ENCODE peak calls at places on chromosomes 4 and X, in six cellular contexts. K is Calu3, C is GM13977, E is EL, A is LoVo, U is fibroblast of the aortic adventitia. R is an unnamed sample.

GRCh38 chr4:40576651-40577480 is 52.8 kb downstream of the RBM47 start:
- DNase-seq in A (peak), U (peak), E (peak), K (peak), C (peak), R (peak)

GRCh38 chrX:46485897-46486296 is 59.3 kb downstream of the ZNF674 start:
- DNase-seq in C (no peak), E (no peak), K (no peak), A (no peak), U (no peak), R (no peak)

GRCh38 chrX:355329-356050 is 31.2 kb downstream of the PPP2R3B start:
- DNase-seq in E (no peak), A (no peak), U (no peak), C (no peak), K (no peak), R (no peak)

GRCh38 chr4:60981534-60981933 is 218.6 kb upstream of the ADGRL3 start:
- DNase-seq in E (no peak), U (no peak), C (no peak), K (no peak), A (no peak), R (no peak)

GRCh38 chrX:29470029-29470428 is 745.3 kb upstream of the MAGEB2 start:
- DNase-seq in A (peak), K (no peak), U (peak), E (no peak), C (no peak), R (peak)

GRCh38 chr4:137981277-137981676 is 260.9 kb downstream of the SLC7A11 start:
- DNase-seq in E (peak), A (peak), U (peak), C (no peak), K (no peak), R (peak)

GRCh38 chr4:54036184-54036583 is 28.2 kb downstream of the CHIC2 start:
- DNase-seq in U (no peak), E (no peak), A (no peak), C (no peak), K (no peak), R (no peak)

GRCh38 chr4:137519406-137519805 is 12.9 kb downstream of the PCDH18 start:
- DNase-seq in U (peak), E (peak), K (no peak), A (no peak), C (no peak), R (peak)

GRCh38 chr4:78722320-78722719 is 53.8 kb upstream of the BMP2K start:
- DNase-seq in A (no peak), C (no peak), U (no peak), K (no peak), E (no peak), R (no peak)

GRCh38 chrX:133847595-133847994 is 137.8 kb downstream of the GPC3 start:
- DNase-seq in A (no peak), C (no peak), U (no peak), E (no peak), K (no peak), R (no peak)

GRCh38 chrX:40952855-40953254 is 132.4 kb upstream of the USP9X start:
- DNase-seq in E (peak), K (no peak), C (no peak), U (peak), A (no peak), R (no peak)

GRCh38 chrX:24023972-24024664 is 2.9 kb downstream of the KLHL15 start:
- DNase-seq in E (peak), U (peak), K (no peak), A (no peak), C (no peak), R (no peak)

GRCh38 chrX:104315555-104315954 is 60.8 kb upstream of the ESX1 start:
- DNase-seq in A (no peak), E (peak), U (peak), K (no peak), C (no peak), R (peak)

GRCh38 chr4:52714597-52715254 is 36.5 kb downstream of the ERVMER34-1 start:
- DNase-seq in C (no peak), E (no peak), A (no peak), K (no peak), U (peak), R (no peak)

GRCh38 chr4:92501456-92501855 is 197.7 kb downstream of the GRID2 start:
- DNase-seq in E (no peak), C (no peak), K (no peak), A (no peak), U (no peak), R (no peak)

GRCh38 chr4:48944659-48945290 is 38.2 kb upstream of the OCIAD2 start:
- DNase-seq in K (peak), U (no peak), C (peak), A (no peak), E (no peak), R (no peak)

GRCh38 chrX:129739591-129739990 is 812 bp downstream of the XPNPEP2 start:
- DNase-seq in K (no peak), E (no peak), C (no peak), A (no peak), U (no peak), R (no peak)

GRCh38 chr4:112144546-112145325 is 518 bp upstream of the FAM241A start:
- DNase-seq in E (no peak), C (peak), A (no peak), U (no peak), K (no peak), R (no peak)

GRCh38 chr4:55791666-55792065 is 27.9 kb upstream of the EXOC1L start:
- DNase-seq in A (peak), E (peak), K (peak), C (no peak), U (no peak), R (no peak)